ENCODE peak calls at places on chromosomes 12 and 14, in ten cellular contexts. One of them, this sample, is unnamed.

GRCh38 chr12:130070017-130070653 is 92.1 kb upstream of the FZD10 start:
- DNase-seq in A549: no peak
- DNase-seq in left ventricle myocardium inferior: no peak
- DNase-seq in PC-9: no peak
- DNase-seq in nephron progenitor cell: no peak
- DNase-seq in fibroblast of pulmonary artery: no peak
- DNase-seq in dorsolateral prefrontal cortex: no peak
- DNase-seq in HFF-Myc: no peak
- DNase-seq in astrocyte of the cerebellum: no peak
- DNase-seq in sigmoid colon: no peak
- DNase-seq in this sample: no peak

GRCh38 chr14:52413729-52414453 is 99.8 kb downstream of the PTGER2 start:
- DNase-seq in A549: no peak
- DNase-seq in left ventricle myocardium inferior: no peak
- DNase-seq in PC-9: no peak
- DNase-seq in nephron progenitor cell: no peak
- DNase-seq in fibroblast of pulmonary artery: peak; percentile 59
- DNase-seq in dorsolateral prefrontal cortex: no peak
- DNase-seq in HFF-Myc: no peak
- DNase-seq in astrocyte of the cerebellum: no peak
- DNase-seq in sigmoid colon: no peak
- DNase-seq in this sample: no peak

GRCh38 chr12:80064951-80065350 is 34.4 kb upstream of the OTOGL start:
- DNase-seq in A549: no peak
- DNase-seq in left ventricle myocardium inferior: no peak
- DNase-seq in PC-9: no peak
- DNase-seq in nephron progenitor cell: no peak
- DNase-seq in fibroblast of pulmonary artery: no peak
- DNase-seq in dorsolateral prefrontal cortex: no peak
- DNase-seq in HFF-Myc: no peak
- DNase-seq in astrocyte of the cerebellum: no peak
- DNase-seq in sigmoid colon: no peak
- DNase-seq in this sample: no peak

GRCh38 chr14:74918380-74918779 is 4.7 kb downstream of the RPS6KL1 start:
- DNase-seq in A549: no peak
- DNase-seq in left ventricle myocardium inferior: no peak
- DNase-seq in PC-9: no peak
- DNase-seq in nephron progenitor cell: no peak
- DNase-seq in fibroblast of pulmonary artery: no peak
- DNase-seq in dorsolateral prefrontal cortex: no peak
- DNase-seq in HFF-Myc: no peak
- DNase-seq in astrocyte of the cerebellum: no peak
- DNase-seq in sigmoid colon: peak; percentile 52
- DNase-seq in this sample: no peak

GRCh38 chr14:23044840-23045239 is 2.8 kb downstream of the PSMB11 start:
- DNase-seq in A549: no peak
- DNase-seq in left ventricle myocardium inferior: no peak
- DNase-seq in PC-9: no peak
- DNase-seq in nephron progenitor cell: no peak
- DNase-seq in fibroblast of pulmonary artery: no peak
- DNase-seq in dorsolateral prefrontal cortex: no peak
- DNase-seq in HFF-Myc: no peak
- DNase-seq in astrocyte of the cerebellum: no peak
- DNase-seq in sigmoid colon: no peak
- DNase-seq in this sample: no peak

GRCh38 chr12:23621910-23622309 is 327.6 kb downstream of the SOX5 start:
- DNase-seq in A549: no peak
- DNase-seq in left ventricle myocardium inferior: no peak
- DNase-seq in PC-9: no peak
- DNase-seq in nephron progenitor cell: peak; percentile 5
- DNase-seq in fibroblast of pulmonary artery: no peak
- DNase-seq in dorsolateral prefrontal cortex: no peak
- DNase-seq in HFF-Myc: no peak
- DNase-seq in astrocyte of the cerebellum: no peak
- DNase-seq in sigmoid colon: no peak
- DNase-seq in this sample: no peak

GRCh38 chr12:108826115-108826806 is 31.1 kb downstream of the SSH1 start:
- DNase-seq in A549: no peak
- DNase-seq in left ventricle myocardium inferior: peak; percentile 57
- DNase-seq in PC-9: no peak
- DNase-seq in nephron progenitor cell: no peak
- DNase-seq in fibroblast of pulmonary artery: peak; percentile 96
- DNase-seq in dorsolateral prefrontal cortex: no peak
- DNase-seq in HFF-Myc: no peak
- DNase-seq in astrocyte of the cerebellum: peak; percentile 87
- DNase-seq in sigmoid colon: peak; percentile 88
- DNase-seq in this sample: peak; percentile 90

GRCh38 chr12:6554990-6555691 is 701 bp downstream of the IFFO1 start:
- DNase-seq in A549: no peak
- DNase-seq in left ventricle myocardium inferior: no peak
- DNase-seq in PC-9: no peak
- DNase-seq in nephron progenitor cell: peak; percentile 34
- DNase-seq in fibroblast of pulmonary artery: no peak
- DNase-seq in dorsolateral prefrontal cortex: no peak
- DNase-seq in HFF-Myc: no peak
- DNase-seq in astrocyte of the cerebellum: no peak
- DNase-seq in sigmoid colon: no peak
- DNase-seq in this sample: no peak

GRCh38 chr12:123056053-123056452 is 75.6 kb downstream of the ARL6IP4 start:
- DNase-seq in A549: no peak
- DNase-seq in left ventricle myocardium inferior: no peak
- DNase-seq in PC-9: peak; percentile 80
- DNase-seq in nephron progenitor cell: no peak
- DNase-seq in fibroblast of pulmonary artery: no peak
- DNase-seq in dorsolateral prefrontal cortex: no peak
- DNase-seq in HFF-Myc: no peak
- DNase-seq in astrocyte of the cerebellum: no peak
- DNase-seq in sigmoid colon: no peak
- DNase-seq in this sample: no peak

GRCh38 chr12:100987552-100988277 is 193.1 kb downstream of the ANO4 start:
- DNase-seq in A549: peak; percentile 21
- DNase-seq in left ventricle myocardium inferior: no peak
- DNase-seq in PC-9: peak; percentile 41
- DNase-seq in nephron progenitor cell: peak; percentile 45
- DNase-seq in fibroblast of pulmonary artery: peak; percentile 62
- DNase-seq in dorsolateral prefrontal cortex: no peak
- DNase-seq in HFF-Myc: peak; percentile 24
- DNase-seq in astrocyte of the cerebellum: peak; percentile 23
- DNase-seq in sigmoid colon: no peak
- DNase-seq in this sample: peak; percentile 2

DNA sequence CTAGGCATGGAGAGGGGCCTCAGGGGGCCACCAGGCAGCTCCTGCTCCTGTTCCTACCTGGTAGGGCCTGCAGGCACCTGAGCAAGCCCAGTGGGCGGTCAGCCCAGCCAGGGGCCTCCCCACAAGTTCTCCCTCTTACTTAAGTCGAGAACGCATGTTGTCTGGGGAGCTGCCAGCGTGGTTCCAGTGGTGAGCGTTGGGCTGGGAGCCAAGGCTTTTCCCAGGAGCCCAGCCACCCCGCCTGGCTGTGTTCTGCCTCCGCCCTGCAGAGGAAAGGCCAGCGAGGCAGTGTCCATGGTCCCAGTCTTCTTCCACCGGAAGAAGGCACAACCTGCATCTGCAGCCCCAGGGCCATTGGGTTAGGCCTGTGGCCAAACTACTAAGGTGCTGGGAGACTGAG is 1.4 kb downstream of the C14orf180 start:
- DNase-seq in A549: no peak
- DNase-seq in left ventricle myocardium inferior: peak; percentile 84
- DNase-seq in PC-9: no peak
- DNase-seq in nephron progenitor cell: no peak
- DNase-seq in fibroblast of pulmonary artery: no peak
- DNase-seq in dorsolateral prefrontal cortex: no peak
- DNase-seq in HFF-Myc: no peak
- DNase-seq in astrocyte of the cerebellum: no peak
- DNase-seq in sigmoid colon: peak; percentile 72
- DNase-seq in this sample: peak; percentile 64
- TF ChIP-seq CTCF in A549: no peak
- TF ChIP-seq CTCF in left ventricle myocardium inferior: no peak
- TF ChIP-seq CTCF in PC-9: no peak
- TF ChIP-seq CTCF in nephron progenitor cell: no peak
- TF ChIP-seq CTCF in fibroblast of pulmonary artery: no peak
- TF ChIP-seq CTCF in dorsolateral prefrontal cortex: no peak
- TF ChIP-seq CTCF in HFF-Myc: no peak
- TF ChIP-seq CTCF in astrocyte of the cerebellum: no peak
- TF ChIP-seq CTCF in sigmoid colon: no peak
- TF ChIP-seq CTCF in this sample: no peak

DNA sequence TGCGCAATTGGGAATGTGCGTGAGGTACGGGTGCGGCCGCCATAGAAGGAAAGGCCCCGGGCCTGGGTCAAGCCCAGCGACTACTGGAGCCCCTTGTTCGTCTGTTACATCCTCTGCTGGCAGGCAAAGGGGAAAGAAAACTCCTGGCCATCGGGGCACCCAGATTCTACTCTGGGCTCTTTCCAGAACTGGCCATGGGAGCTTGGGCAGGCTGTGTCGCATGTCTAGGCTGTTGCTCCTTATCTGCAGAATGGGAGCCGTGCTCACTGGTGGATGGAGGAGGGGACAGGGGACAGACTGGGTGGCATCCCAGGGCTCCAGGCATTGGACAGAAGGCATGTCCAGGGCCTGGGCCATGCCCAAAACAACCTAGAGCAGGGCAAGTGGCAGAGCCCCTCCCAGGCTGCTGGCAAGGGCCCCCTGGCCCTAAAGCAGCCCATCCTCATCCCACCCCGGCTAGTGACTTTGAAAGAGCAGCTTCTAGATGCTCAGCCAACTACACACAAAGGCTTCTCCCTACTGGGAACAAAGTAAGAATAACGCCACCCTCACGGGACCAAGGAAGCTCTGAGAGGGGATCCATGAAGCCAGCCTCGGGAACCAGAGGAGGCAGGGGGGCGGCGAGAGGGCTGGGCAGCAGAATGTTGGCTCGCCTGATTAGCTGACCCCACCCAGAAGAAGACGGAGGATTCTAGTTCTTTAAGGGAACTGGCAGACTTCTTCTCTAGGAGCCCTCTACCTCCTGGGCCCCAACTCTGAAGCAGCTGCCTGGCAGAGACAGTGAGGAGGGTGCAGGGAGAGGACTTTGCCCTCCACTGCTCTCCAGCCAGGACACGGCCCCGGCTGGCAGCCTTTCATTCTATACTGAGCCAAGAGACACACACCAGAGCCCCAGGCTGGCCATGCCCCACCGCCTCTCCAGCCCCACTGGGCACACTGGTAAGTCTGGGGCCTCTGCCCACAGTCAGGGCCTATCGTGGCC is 96.8 kb downstream of the SINHCAF start:
- DNase-seq in A549: no peak
- DNase-seq in left ventricle myocardium inferior: peak; percentile 70
- DNase-seq in PC-9: no peak
- DNase-seq in nephron progenitor cell: no peak
- DNase-seq in fibroblast of pulmonary artery: no peak
- DNase-seq in dorsolateral prefrontal cortex: no peak
- DNase-seq in HFF-Myc: no peak
- DNase-seq in astrocyte of the cerebellum: no peak
- DNase-seq in sigmoid colon: no peak
- DNase-seq in this sample: no peak
- TF ChIP-seq CTCF in A549: no peak
- TF ChIP-seq CTCF in left ventricle myocardium inferior: no peak
- TF ChIP-seq CTCF in PC-9: no peak
- TF ChIP-seq CTCF in nephron progenitor cell: no peak
- TF ChIP-seq CTCF in fibroblast of pulmonary artery: no peak
- TF ChIP-seq CTCF in dorsolateral prefrontal cortex: no peak
- TF ChIP-seq CTCF in HFF-Myc: no peak
- TF ChIP-seq CTCF in astrocyte of the cerebellum: no peak
- TF ChIP-seq CTCF in sigmoid colon: no peak
- TF ChIP-seq CTCF in this sample: no peak

DNA sequence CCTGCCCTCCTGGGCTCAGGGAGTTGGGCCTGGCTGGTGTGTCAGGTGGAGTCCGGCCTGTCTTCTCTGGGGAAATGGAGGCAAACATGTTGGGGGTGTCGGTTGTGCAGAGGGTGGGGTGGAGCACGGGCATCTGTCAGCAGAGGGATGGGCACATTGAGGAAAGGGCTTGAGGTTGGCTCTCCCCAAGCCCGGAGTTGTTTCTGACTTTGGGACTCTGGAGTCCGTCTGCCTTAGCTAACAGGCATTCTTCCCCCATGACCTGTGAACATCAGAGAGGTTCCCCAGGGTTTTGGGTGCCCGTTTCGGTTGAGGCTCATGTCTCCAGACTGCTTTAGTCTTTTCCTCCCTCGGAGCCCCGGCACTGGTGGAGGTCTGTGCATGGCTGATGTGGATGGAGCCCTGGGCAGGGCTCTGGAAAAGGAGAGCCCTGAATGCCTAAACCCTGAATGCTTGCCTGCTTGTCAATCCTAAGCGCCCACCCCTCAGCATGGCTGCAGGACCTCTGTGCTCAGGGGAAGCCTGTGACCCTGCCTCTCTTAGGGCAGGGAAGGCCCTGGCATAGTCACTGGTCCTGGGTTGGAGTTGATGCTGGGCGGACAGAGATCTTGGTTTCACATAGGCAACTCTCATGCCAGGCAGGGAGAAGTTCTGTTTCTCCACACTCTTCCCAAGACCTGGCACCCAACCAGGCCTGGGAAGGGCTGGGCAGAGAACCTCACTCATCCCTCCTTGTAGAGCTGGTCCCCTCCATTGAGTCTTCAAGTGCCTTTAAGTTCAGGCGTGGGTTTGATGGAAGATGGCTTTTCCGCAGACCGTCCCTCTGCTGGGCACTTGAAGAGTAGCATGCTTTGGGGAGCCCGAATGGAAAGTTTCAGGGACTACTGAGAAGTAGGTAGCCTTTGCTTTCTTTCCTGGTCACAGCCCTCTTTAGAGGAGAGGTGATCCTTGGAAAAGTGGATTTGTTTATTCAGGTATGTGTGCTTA is 13.0 kb downstream of the NYNRIN start:
- DNase-seq in A549: peak; percentile 74
- DNase-seq in left ventricle myocardium inferior: no peak
- DNase-seq in PC-9: no peak
- DNase-seq in nephron progenitor cell: no peak
- DNase-seq in fibroblast of pulmonary artery: peak; percentile 79
- DNase-seq in dorsolateral prefrontal cortex: no peak
- DNase-seq in HFF-Myc: no peak
- DNase-seq in astrocyte of the cerebellum: peak; percentile 35
- DNase-seq in sigmoid colon: peak; percentile 69
- DNase-seq in this sample: no peak
- TF ChIP-seq CTCF in A549: peak; percentile 53
- TF ChIP-seq CTCF in left ventricle myocardium inferior: peak; percentile 68
- TF ChIP-seq CTCF in PC-9: peak; percentile 72
- TF ChIP-seq CTCF in nephron progenitor cell: peak; percentile 58
- TF ChIP-seq CTCF in fibroblast of pulmonary artery: peak; percentile 82
- TF ChIP-seq CTCF in dorsolateral prefrontal cortex: peak; percentile 36
- TF ChIP-seq CTCF in HFF-Myc: peak; percentile 83
- TF ChIP-seq CTCF in astrocyte of the cerebellum: peak; percentile 82
- TF ChIP-seq CTCF in sigmoid colon: peak; percentile 25
- TF ChIP-seq CTCF in this sample: peak; percentile 80

DNA sequence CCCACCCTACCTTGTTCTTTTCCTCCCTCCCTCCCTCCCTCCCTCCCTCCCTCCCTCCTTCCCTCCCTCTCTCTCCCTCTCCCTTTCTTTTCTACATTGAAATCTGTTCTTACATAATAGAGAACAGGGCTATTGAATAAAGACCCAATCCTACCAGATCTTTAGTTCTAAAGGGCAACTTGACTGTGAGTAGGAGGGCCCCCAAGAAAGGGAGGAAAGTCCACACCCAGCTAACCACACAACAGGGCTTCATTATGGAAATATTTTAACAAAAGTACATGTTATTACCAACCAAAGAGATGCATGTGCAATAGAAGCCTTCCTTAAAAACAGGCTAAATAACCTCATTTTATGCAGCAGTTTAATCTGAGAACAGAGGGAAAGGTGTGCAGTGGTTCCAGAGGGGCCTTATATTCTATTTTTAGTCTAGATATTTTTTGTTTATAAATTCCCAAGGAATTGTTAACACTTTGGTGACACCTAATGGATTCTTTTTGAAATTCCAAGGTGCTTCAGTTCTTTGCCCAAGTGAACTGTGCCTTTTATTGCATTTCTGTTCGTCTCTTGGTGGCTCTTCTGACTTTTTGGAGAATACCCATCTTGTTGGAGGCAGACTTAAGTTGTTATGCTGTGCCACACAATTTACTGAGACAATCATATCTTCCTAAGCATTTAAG is 63.0 kb downstream of the GNS start:
- DNase-seq in A549: peak; percentile 42
- DNase-seq in left ventricle myocardium inferior: no peak
- DNase-seq in PC-9: peak; percentile 37
- DNase-seq in nephron progenitor cell: no peak
- DNase-seq in fibroblast of pulmonary artery: peak; percentile 66
- DNase-seq in dorsolateral prefrontal cortex: no peak
- DNase-seq in HFF-Myc: no peak
- DNase-seq in astrocyte of the cerebellum: no peak
- DNase-seq in sigmoid colon: no peak
- DNase-seq in this sample: no peak
- TF ChIP-seq CTCF in A549: peak; percentile 78
- TF ChIP-seq CTCF in left ventricle myocardium inferior: peak; percentile 63
- TF ChIP-seq CTCF in PC-9: peak; percentile 72
- TF ChIP-seq CTCF in nephron progenitor cell: peak; percentile 23
- TF ChIP-seq CTCF in fibroblast of pulmonary artery: peak; percentile 37
- TF ChIP-seq CTCF in dorsolateral prefrontal cortex: peak; percentile 35
- TF ChIP-seq CTCF in HFF-Myc: peak; percentile 11
- TF ChIP-seq CTCF in astrocyte of the cerebellum: peak; percentile 35
- TF ChIP-seq CTCF in sigmoid colon: peak; percentile 13
- TF ChIP-seq CTCF in this sample: peak; percentile 41

This sample was measured in retinal pigment epithelial cell.